ENCODE peak calls at places on chromosome 2, in six cellular contexts. One of them, this sample, is unnamed.

GRCh38 chr2:136384541-136385303 is 266.8 kb upstream of the CXCR4 start:
- DNase-seq in IMR-90: peak; percentile 5
- DNase-seq in neuronal stem cell: peak; percentile 14
- DNase-seq in H9: peak; percentile 39
- DNase-seq in mesenchymal stem cell: peak; percentile 37
- DNase-seq in mesendoderm: peak; percentile 66
- DNase-seq in this sample: peak; percentile 98

GRCh38 chr2:120579916-120580685 is 155.6 kb upstream of the GLI2 start:
- DNase-seq in mesendoderm: no peak
- DNase-seq in IMR-90: no peak
- DNase-seq in neuronal stem cell: no peak
- DNase-seq in mesenchymal stem cell: no peak
- DNase-seq in H9: no peak
- DNase-seq in this sample: no peak

GRCh38 chr2:10196275-10196892 is 73.8 kb downstream of the RRM2 start:
- DNase-seq in mesendoderm: no peak
- DNase-seq in mesenchymal stem cell: no peak
- DNase-seq in neuronal stem cell: no peak
- DNase-seq in IMR-90: no peak
- DNase-seq in H9: no peak
- DNase-seq in this sample: no peak

GRCh38 chr2:235333076-235333475 is 160.8 kb upstream of the AGAP1 start:
- DNase-seq in mesendoderm: no peak
- DNase-seq in H9: no peak
- DNase-seq in neuronal stem cell: no peak
- DNase-seq in mesenchymal stem cell: peak; percentile 43
- DNase-seq in IMR-90: peak; percentile 7
- DNase-seq in this sample: peak; percentile 97

GRCh38 chr2:88683160-88684021 is 8.1 kb upstream of the RPIA start:
- DNase-seq in neuronal stem cell: peak; percentile 8
- DNase-seq in H9: no peak
- DNase-seq in mesendoderm: peak; percentile 70
- DNase-seq in mesenchymal stem cell: no peak
- DNase-seq in IMR-90: no peak
- DNase-seq in this sample: no peak

GRCh38 chr2:7028846-7029245 is 111.6 kb downstream of the RNF144A start:
- DNase-seq in neuronal stem cell: no peak
- DNase-seq in mesenchymal stem cell: no peak
- DNase-seq in mesendoderm: no peak
- DNase-seq in IMR-90: no peak
- DNase-seq in H9: no peak
- DNase-seq in this sample: no peak

GRCh38 chr2:101998556-101999121 is 6.9 kb downstream of the IL1R2 start:
- DNase-seq in H9: no peak
- DNase-seq in IMR-90: no peak
- DNase-seq in neuronal stem cell: no peak
- DNase-seq in mesendoderm: no peak
- DNase-seq in mesenchymal stem cell: no peak
- DNase-seq in this sample: no peak

GRCh38 chr2:10901160-10901559 is 10.6 kb upstream of the KCNF1 start:
- DNase-seq in IMR-90: peak; percentile 45
- DNase-seq in neuronal stem cell: no peak
- DNase-seq in mesenchymal stem cell: peak; percentile 72
- DNase-seq in mesendoderm: no peak
- DNase-seq in H9: no peak
- DNase-seq in this sample: peak; percentile 97

GRCh38 chr2:163541920-163542319 is 193.9 kb downstream of the FIGN start:
- DNase-seq in H9: no peak
- DNase-seq in mesenchymal stem cell: no peak
- DNase-seq in neuronal stem cell: no peak
- DNase-seq in IMR-90: no peak
- DNase-seq in mesendoderm: no peak
- DNase-seq in this sample: no peak

GRCh38 chr2:240191001-240191400 is 50.5 kb upstream of the OTOS start:
- DNase-seq in mesendoderm: no peak
- DNase-seq in neuronal stem cell: no peak
- DNase-seq in IMR-90: no peak
- DNase-seq in mesenchymal stem cell: no peak
- DNase-seq in H9: no peak
- DNase-seq in this sample: no peak

GRCh38 chr2:120881981-120882788 is 146.5 kb downstream of the GLI2 start:
- DNase-seq in H9: no peak
- DNase-seq in neuronal stem cell: no peak
- DNase-seq in mesendoderm: no peak
- DNase-seq in mesenchymal stem cell: no peak
- DNase-seq in IMR-90: no peak
- DNase-seq in this sample: no peak

GRCh38 chr2:133541376-133541775 is 26.9 kb downstream of the NCKAP5 start:
- DNase-seq in H9: no peak
- DNase-seq in neuronal stem cell: no peak
- DNase-seq in mesenchymal stem cell: no peak
- DNase-seq in IMR-90: peak; percentile 63
- DNase-seq in mesendoderm: no peak
- DNase-seq in this sample: no peak

GRCh38 chr2:109472331-109473005 is 141.3 kb downstream of the SEPTIN10 start:
- DNase-seq in mesenchymal stem cell: no peak
- DNase-seq in mesendoderm: no peak
- DNase-seq in neuronal stem cell: no peak
- DNase-seq in IMR-90: no peak
- DNase-seq in H9: no peak
- DNase-seq in this sample: no peak

GRCh38 chr2:173881466-173881865 is 83.7 kb downstream of the SP3 start:
- DNase-seq in neuronal stem cell: no peak
- DNase-seq in mesendoderm: no peak
- DNase-seq in mesenchymal stem cell: no peak
- DNase-seq in H9: no peak
- DNase-seq in IMR-90: peak; percentile 7
- DNase-seq in this sample: no peak

GRCh38 chr2:5409925-5410360 is 282.2 kb upstream of the SOX11 start:
- DNase-seq in H9: no peak
- DNase-seq in IMR-90: no peak
- DNase-seq in mesendoderm: no peak
- DNase-seq in mesenchymal stem cell: no peak
- DNase-seq in neuronal stem cell: peak; percentile 73
- DNase-seq in this sample: no peak

GRCh38 chr2:194739217-194739616 is 917.8 kb upstream of the SLC39A10 start:
- DNase-seq in neuronal stem cell: no peak
- DNase-seq in mesenchymal stem cell: no peak
- DNase-seq in H9: no peak
- DNase-seq in mesendoderm: no peak
- DNase-seq in IMR-90: no peak
- DNase-seq in this sample: no peak

GRCh38 chr2:178279142-178279541 is 84.8 kb downstream of the OSBPL6 start:
- DNase-seq in mesenchymal stem cell: peak; percentile 90
- DNase-seq in H9: no peak
- DNase-seq in IMR-90: peak; percentile 93
- DNase-seq in neuronal stem cell: peak; percentile 42
- DNase-seq in mesendoderm: peak; percentile 60
- DNase-seq in this sample: peak; percentile 83

GRCh38 chr2:121038831-121039230 is 246.2 kb downstream of the TFCP2L1 start:
- DNase-seq in IMR-90: no peak
- DNase-seq in mesendoderm: no peak
- DNase-seq in neuronal stem cell: no peak
- DNase-seq in H9: peak; percentile 45
- DNase-seq in mesenchymal stem cell: no peak
- DNase-seq in this sample: no peak

GRCh38 chr2:157809212-157809611 is 66.9 kb downstream of the ACVR1 start:
- DNase-seq in IMR-90: peak; percentile 71
- DNase-seq in neuronal stem cell: no peak
- DNase-seq in H9: no peak
- DNase-seq in mesendoderm: no peak
- DNase-seq in mesenchymal stem cell: peak; percentile 54
- DNase-seq in this sample: peak; percentile 6

GRCh38 chr2:204982303-204982702 is 437.0 kb downstream of the PARD3B start:
- DNase-seq in neuronal stem cell: no peak
- DNase-seq in mesenchymal stem cell: peak; percentile 24
- DNase-seq in H9: peak; percentile 36
- DNase-seq in mesendoderm: peak; percentile 47
- DNase-seq in IMR-90: peak; percentile 12
- DNase-seq in this sample: no peak

GRCh38 chr2:53715568-53715967 is 52.0 kb upstream of the CHAC2 start:
- DNase-seq in mesenchymal stem cell: peak; percentile 22
- DNase-seq in neuronal stem cell: no peak
- DNase-seq in H9: no peak
- DNase-seq in IMR-90: no peak
- DNase-seq in mesendoderm: no peak
- DNase-seq in this sample: no peak

GRCh38 chr2:164920430-164920829 is 34.9 kb downstream of the SLC38A11 start:
- DNase-seq in IMR-90: peak; percentile 96
- DNase-seq in mesenchymal stem cell: peak; percentile 96
- DNase-seq in mesendoderm: no peak
- DNase-seq in neuronal stem cell: no peak
- DNase-seq in H9: no peak
- DNase-seq in this sample: peak; percentile 85

DNA sequence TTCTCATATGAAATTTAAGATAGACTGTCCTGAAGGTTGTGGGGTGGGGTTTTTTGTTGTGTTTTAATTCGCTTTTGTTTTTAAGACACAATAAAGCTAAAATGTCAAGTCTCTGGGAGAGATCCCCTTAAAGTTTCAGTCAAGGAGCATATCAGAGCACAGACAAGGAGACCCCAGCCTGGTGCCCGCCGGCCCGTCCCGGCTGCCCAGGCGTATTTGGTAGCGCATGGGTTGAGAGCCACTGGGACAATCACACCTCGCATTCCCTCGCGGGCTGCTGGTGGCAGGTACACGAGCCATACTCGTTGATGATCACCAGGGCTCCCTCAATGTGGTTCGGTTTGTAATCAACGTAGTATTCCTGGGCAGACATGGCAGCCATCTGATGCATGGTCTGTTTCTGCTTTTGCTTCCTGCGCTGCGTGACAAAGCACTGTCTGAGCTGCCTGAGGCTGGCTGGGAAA is 2.5 kb downstream of the LRRTM1 start:
- DNase-seq in H9: peak; percentile 39
- DNase-seq in IMR-90: no peak
- DNase-seq in neuronal stem cell: no peak
- DNase-seq in mesenchymal stem cell: no peak
- DNase-seq in mesendoderm: peak; percentile 26
- DNase-seq in this sample: no peak
- H3K18ac ChIP-seq in H9: no peak overlapping the region
- H3K18ac ChIP-seq in IMR-90: no peak overlapping the region
- H3K18ac ChIP-seq in neuronal stem cell: peak overlapping the region; percentile 93
- H3K18ac ChIP-seq in mesenchymal stem cell: no peak overlapping the region
- H3K18ac ChIP-seq in mesendoderm: no peak overlapping the region
- H3K18ac ChIP-seq in this sample: no peak overlapping the region

GRCh38 chr2:79511320-79511951 is 1.4 kb upstream of the CTNNA2 start:
- DNase-seq in mesendoderm: peak; percentile 88
- DNase-seq in mesenchymal stem cell: peak; percentile 49
- DNase-seq in IMR-90: peak; percentile 28
- DNase-seq in neuronal stem cell: peak; percentile 87
- DNase-seq in H9: peak; percentile 72
- DNase-seq in this sample: peak; percentile 42

DNA sequence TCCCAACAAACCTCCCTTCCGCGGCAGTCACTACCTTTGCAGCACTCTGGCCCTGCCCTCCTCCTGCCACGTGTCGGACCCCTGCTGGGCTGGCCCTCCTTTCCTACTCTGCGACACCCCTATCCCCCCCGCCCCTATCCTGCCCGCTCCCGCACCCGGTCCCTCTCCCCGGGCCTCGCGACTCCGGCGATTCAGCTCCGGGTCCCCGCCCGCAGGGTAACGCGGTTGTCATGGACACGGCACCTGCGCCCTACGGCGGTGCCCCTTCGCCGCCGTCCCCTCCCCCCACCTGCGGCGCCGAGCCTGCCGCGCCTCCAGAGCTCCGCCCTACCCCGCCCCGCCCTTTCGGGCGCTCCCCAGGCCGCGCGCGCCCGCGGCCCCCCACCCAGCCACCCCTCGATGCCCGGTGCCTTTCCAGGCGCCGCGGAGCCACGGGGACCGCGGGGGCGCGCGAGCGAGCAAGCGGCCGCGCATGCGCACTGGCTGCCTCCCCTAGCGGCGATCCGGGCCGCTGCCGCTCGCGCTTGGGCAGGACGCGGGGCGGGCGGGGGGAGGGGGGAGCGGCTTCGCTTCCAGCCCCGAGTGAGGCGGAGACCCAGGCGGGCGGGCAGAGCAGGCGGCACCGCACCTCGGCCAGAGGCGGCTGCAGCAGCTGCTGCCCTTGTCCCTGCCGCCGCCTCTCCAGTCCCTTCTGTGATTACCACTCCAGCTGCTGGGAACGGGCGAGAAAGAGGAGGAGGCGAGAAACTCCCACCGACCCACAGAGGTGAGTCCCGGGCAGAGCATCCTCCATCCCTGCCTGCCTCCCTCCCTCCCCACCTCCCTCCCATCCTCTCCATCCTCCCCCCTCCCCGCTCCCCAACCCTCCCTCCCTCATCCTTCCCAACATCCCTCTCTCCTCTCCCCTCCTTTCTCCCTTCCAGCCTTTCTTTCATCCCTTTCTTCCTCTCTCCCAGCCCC is at the start of gene CTNNA2:
- DNase-seq in neuronal stem cell: peak; percentile 95
- DNase-seq in mesendoderm: peak; percentile 87
- DNase-seq in IMR-90: no peak
- DNase-seq in H9: peak; percentile 94
- DNase-seq in mesenchymal stem cell: peak; percentile 32
- DNase-seq in this sample: peak; percentile 8
- H3K18ac ChIP-seq in neuronal stem cell: peak within 1 kb of the TSS; percentile 93
- H3K18ac ChIP-seq in mesendoderm: no peak within 1 kb of the TSS
- H3K18ac ChIP-seq in IMR-90: no peak within 1 kb of the TSS
- H3K18ac ChIP-seq in H9: no peak within 1 kb of the TSS
- H3K18ac ChIP-seq in mesenchymal stem cell: no peak within 1 kb of the TSS
- H3K18ac ChIP-seq in this sample: no peak within 1 kb of the TSS

DNA sequence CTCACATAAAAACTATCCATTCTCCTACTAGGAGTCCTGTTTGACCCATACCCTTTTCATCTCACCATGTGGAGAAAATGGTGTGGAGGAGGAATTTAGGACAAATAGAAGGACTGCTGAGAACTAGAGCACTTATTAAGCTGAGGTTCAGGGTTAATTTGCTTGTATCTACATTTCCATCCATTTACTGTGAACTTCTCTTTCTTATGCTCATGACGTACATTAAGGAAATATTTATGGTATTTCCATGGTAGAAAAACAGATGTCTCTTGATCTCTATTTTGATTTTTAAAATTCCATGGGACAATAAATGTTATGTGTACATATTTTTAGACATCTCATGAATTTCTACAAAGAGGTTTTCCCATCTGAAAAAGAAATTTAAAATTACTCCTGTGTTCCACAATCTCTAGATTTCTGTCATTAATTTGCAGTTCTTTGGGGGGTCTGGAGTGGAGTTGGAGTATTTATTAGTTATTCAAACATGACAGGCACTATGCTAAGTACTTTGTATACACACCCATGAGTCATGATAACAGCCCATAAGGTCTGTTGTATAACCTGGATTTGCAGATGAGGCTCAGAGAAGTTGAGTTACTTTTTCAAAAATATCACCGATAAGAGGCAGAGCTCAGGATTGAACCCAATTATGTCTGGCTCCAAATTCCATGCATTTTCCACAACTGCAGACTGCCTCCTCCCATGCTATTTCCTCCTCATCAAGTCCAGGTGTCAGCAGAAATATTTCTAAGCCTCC is 112.6 kb downstream of the COPS8 start:
- DNase-seq in mesendoderm: no peak
- DNase-seq in H9: no peak
- DNase-seq in IMR-90: peak; percentile 92
- DNase-seq in mesenchymal stem cell: peak; percentile 74
- DNase-seq in neuronal stem cell: no peak
- DNase-seq in this sample: peak; percentile 4
- H3K18ac ChIP-seq in mesendoderm: no peak overlapping the region
- H3K18ac ChIP-seq in H9: no peak overlapping the region
- H3K18ac ChIP-seq in IMR-90: peak overlapping the region; percentile 98
- H3K18ac ChIP-seq in mesenchymal stem cell: no peak overlapping the region
- H3K18ac ChIP-seq in neuronal stem cell: no peak overlapping the region
- H3K18ac ChIP-seq in this sample: no peak overlapping the region

GRCh38 chr2:219560893-219561178 is 10.5 kb downstream of the OBSL1 start:
- DNase-seq in mesendoderm: no peak
- DNase-seq in IMR-90: no peak
- DNase-seq in neuronal stem cell: no peak
- DNase-seq in H9: no peak
- DNase-seq in mesenchymal stem cell: no peak
- DNase-seq in this sample: no peak
- H3K18ac ChIP-seq in mesendoderm: no peak overlapping the region
- H3K18ac ChIP-seq in IMR-90: no peak overlapping the region
- H3K18ac ChIP-seq in neuronal stem cell: peak overlapping the region; percentile 75
- H3K18ac ChIP-seq in H9: peak overlapping the region; percentile 42
- H3K18ac ChIP-seq in mesenchymal stem cell: no peak overlapping the region
- H3K18ac ChIP-seq in this sample: peak overlapping the region; percentile 40